ENCODE peak calls at places on chromosome 19, in four cellular contexts. G is cardiac fibroblast, Y is stomach, Z is brain microvascular endothelial cell. E is an unnamed sample.

GRCh38 chr19:16587031-16588023 is 15.1 kb upstream of the SLC35E1 start:
- DNase-seq in G (peak; percentile 36), Y (no peak), Z (peak; percentile 59), E (peak; percentile 33)

GRCh38 chr19:8306235-8307054 is 1.7 kb downstream of the CD320 start:
- DNase-seq in G (no peak), Y (peak; percentile 25), Z (no peak), E (no peak)

GRCh38 chr19:46474211-46474610 is 2.8 kb upstream of the PNMA8A start:
- DNase-seq in G (no peak), Y (no peak), Z (no peak), E (no peak)

GRCh38 chr19:8324186-8325050 is 3.1 kb downstream of the RPS28 start:
- DNase-seq in G (no peak), Y (no peak), Z (no peak), E (no peak)

GRCh38 chr19:17393914-17394313 is at the start of gene CCDC194:
- DNase-seq in G (no peak), Y (no peak), Z (no peak), E (no peak)

GRCh38 chr19:821228-821975 is at the start of gene PLPPR3:
- DNase-seq in G (no peak), Y (no peak), Z (no peak), E (no peak)

GRCh38 chr19:34217952-34218817 is 36.2 kb upstream of the GARRE1 start:
- DNase-seq in G (peak; percentile 92), Y (peak; percentile 39), Z (peak; percentile 98), E (peak; percentile 98)

GRCh38 chr19:5687360-5688198 is 2.5 kb upstream of the RPL36 start:
- DNase-seq in G (no peak), Y (no peak), Z (no peak), E (no peak)

GRCh38 chr19:40241809-40242384 is 15.4 kb upstream of the CCNP start:
- DNase-seq in G (peak; percentile 65), Y (no peak), Z (no peak), E (peak; percentile 46)

GRCh38 chr19:42655748-42656147 is 61.0 kb upstream of the CEACAM8 start:
- DNase-seq in G (no peak), Y (peak; percentile 66), Z (no peak), E (no peak)

GRCh38 chr19:29777916-29778315 is 33.9 kb upstream of the CCNE1 start:
- DNase-seq in G (no peak), Y (no peak), Z (no peak), E (no peak)

GRCh38 chr19:13015361-13016231 is 20.3 kb downstream of the NFIX start:
- DNase-seq in G (no peak), Y (no peak), Z (no peak), E (no peak)

GRCh38 chr19:24166055-24166454 is 79.1 kb downstream of the ZNF254 start:
- DNase-seq in G (peak; percentile 38), Y (no peak), Z (peak; percentile 11), E (no peak)

GRCh38 chr19:48752511-48753365 is at the start of gene FUT1:
- DNase-seq in G (peak; percentile 25), Y (peak; percentile 95), Z (no peak), E (no peak)

GRCh38 chr19:13152356-13152853 is 2.2 kb downstream of the IER2 start:
- DNase-seq in G (no peak), Y (no peak), Z (no peak), E (no peak)

GRCh38 chr19:50536662-50537305 is 23.1 kb upstream of the ASPDH start:
- DNase-seq in G (no peak), Y (no peak), Z (no peak), E (no peak)

GRCh38 chr19:18423258-18424020 is 4.2 kb downstream of the SSBP4 start:
- DNase-seq in G (no peak), Y (no peak), Z (no peak), E (no peak)

GRCh38 chr19:18419699-18420460 is 682 bp downstream of the SSBP4 start:
- DNase-seq in G (no peak), Y (no peak), Z (no peak), E (no peak)

GRCh38 chr19:18420931-18421330 is 1.7 kb downstream of the SSBP4 start:
- DNase-seq in G (no peak), Y (no peak), Z (no peak), E (no peak)

GRCh38 chr19:18422530-18423191 is 3.5 kb downstream of the SSBP4 start:
- DNase-seq in G (no peak), Y (no peak), Z (no peak), E (no peak)

DNA sequence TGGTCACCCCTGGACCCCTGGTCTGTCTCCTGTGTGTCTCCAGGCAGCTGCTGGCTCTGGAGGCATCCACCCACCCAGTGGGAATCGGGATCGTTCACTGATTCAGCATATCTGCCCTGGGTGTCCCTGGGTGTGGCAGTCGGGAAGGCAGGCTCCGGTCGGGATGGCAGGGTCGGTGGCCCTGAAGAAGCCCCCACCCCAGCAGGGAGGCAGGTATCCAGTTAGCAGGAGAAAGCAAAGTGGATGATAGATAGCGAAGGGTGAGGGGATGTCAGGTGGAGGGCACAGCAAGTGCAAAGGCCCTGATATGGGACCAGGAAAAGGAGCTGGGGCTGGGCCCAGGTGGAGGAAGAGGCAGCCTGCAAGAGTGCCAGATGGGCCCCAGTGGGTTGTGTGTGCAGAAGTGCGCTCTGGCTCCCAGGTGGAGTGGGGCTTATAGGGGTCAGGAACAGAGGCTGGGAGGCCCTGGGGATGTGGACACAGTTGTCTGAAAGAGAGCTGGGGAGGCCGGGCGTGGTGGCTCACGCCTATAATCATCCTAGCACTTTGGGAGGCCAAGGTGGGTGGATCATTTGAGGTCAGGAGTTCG is 2.3 kb downstream of the SSBP4 start:
- DNase-seq in G (no peak), Y (no peak), Z (no peak), E (no peak)
- H3K4me3 ChIP-seq in G (peak overlapping the region; percentile 77), Y (no peak overlapping the region), Z (peak overlapping the region; percentile 74), E (no peak overlapping the region)

DNA sequence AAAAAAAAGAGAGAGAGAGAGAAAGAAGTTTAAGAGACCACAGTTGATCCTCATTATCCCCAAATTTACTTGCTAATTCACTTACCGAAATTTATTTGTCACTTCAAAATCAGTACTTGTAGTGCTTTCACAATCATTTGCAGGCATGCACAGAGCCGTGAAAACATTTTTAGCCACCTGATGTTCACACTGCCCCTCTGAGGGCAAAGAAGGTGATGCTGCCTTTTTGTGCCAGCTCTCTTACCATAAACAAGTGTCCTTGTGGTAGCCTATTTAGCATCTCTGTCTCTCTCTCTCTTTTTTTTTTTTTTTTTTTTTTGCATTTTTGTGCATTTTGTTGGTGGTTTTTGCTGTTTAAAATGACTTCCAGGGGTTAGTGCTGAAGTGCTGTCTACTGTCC is 24.0 kb upstream of the CASP14 start:
- DNase-seq in G (peak; percentile 4), Y (no peak), Z (no peak), E (no peak)
- TF ChIP-seq CTCF in G (no peak), Y (no peak), Z (no peak), E (no peak)

DNA sequence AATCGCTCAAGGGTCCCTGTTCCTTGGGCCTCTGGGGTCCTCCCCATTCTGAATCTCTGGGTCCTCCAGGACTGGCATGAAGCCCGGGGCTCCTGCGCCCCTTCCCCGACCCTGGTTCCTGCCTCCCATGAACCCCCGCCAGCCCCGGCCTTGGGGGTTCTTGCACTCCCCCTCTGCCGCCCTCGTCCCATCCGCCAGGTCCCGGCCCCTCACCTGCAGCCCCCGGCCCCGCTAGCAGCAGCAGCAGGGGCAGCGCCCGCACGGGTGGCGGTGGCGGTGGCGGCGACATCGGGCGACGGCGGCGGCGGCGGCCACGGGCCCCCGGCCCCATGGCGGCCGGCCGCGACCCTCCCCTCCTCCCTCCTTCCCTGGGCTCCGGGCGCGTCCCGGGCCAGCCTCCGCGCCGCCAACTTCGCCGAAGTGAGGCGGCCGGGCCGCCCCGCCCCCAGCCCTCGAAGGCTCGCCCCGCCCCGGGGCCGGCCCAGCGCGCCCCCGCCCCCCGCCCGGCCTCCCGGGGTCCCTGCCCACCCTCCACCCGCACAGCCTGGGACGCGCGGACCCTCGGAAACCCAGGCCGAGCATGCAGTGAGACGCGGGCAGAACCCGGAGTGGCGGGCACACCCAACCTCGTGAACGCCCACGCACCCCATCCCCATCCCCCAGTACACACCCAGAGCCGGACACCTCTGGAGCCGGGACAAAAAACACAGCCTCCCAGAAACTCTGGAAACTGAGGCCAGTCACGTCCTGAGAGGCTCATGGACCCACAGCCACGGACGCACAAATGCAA is at the start of gene NOTCH3:
- DNase-seq in G (no peak), Y (no peak), Z (no peak), E (no peak)
- H3K4me3 ChIP-seq in G (peak within 1 kb of the TSS; percentile 81), Y (peak within 1 kb of the TSS; percentile 49), Z (peak within 1 kb of the TSS; percentile 77), E (peak within 1 kb of the TSS; percentile 60)

GRCh38 chr19:45171211-45171623 is 6.8 kb downstream of the TRAPPC6A start:
- DNase-seq in G (peak; percentile 22), Y (no peak), Z (no peak), E (no peak)
- TF ChIP-seq CTCF in G (no peak), Y (no peak), Z (no peak), E (no peak)

GRCh38 chr19:10269333-10270179 is 1.4 kb upstream of the ICAM1 start:
- DNase-seq in G (peak; percentile 82), Y (peak; percentile 88), Z (peak; percentile 68), E (peak; percentile 74)
- H3K4me3 ChIP-seq in G (peak overlapping the region; percentile 66), Y (peak overlapping the region; percentile 48), Z (peak overlapping the region; percentile 47), E (peak overlapping the region; percentile 14)